ENCODE peak calls at places on chromosomes 11 and 22, in four cellular contexts. A, L, P and Q are unnamed samples.

GRCh38 chr11:102451693-102452460 is 688 bp downstream of the TMEM123 start:
- DNase-seq in L (peak; percentile 65), A (no peak), P (peak; percentile 59), Q (no peak)

GRCh38 chr11:67996622-67997459 is 7.1 kb downstream of the UNC93B1 start:
- DNase-seq in L (peak; percentile 37), A (no peak), P (peak; percentile 63), Q (no peak)

GRCh38 chr11:119056397-119056999 is 507 bp downstream of the HYOU1 start:
- DNase-seq in P (no peak), A (no peak), L (peak; percentile 31), Q (no peak)

GRCh38 chr22:33438273-33438672 is 380.1 kb upstream of the SYN3 start:
- DNase-seq in L (no peak), P (no peak), A (peak; percentile 36), Q (peak; percentile 74)

GRCh38 chr11:38448284-38448683 is 1850.2 kb upstream of the RAG2 start:
- DNase-seq in P (no peak), L (no peak), A (no peak), Q (no peak)

GRCh38 chr11:62574363-62575057 is 819 bp upstream of the EEF1G start:
- DNase-seq in L (peak; percentile 61), P (no peak), A (no peak), Q (no peak)

GRCh38 chr22:49310354-49310753 is 517.3 kb downstream of the BRD1 start:
- DNase-seq in A (no peak), L (no peak), P (peak; percentile 4), Q (no peak)

GRCh38 chr11:64924910-64925284 is 408 bp downstream of the PPP2R5B start:
- DNase-seq in P (no peak), A (no peak), L (peak; percentile 26), Q (no peak)

GRCh38 chr11:13082588-13082987 is 73.5 kb downstream of the RASSF10 start:
- DNase-seq in A (no peak), P (no peak), L (no peak), Q (no peak)

GRCh38 chr11:8327761-8328192 is 64.1 kb upstream of the LMO1 start:
- DNase-seq in A (no peak), P (no peak), L (no peak), Q (no peak)

GRCh38 chr11:12865871-12866595 is 143.1 kb upstream of the RASSF10 start:
- DNase-seq in P (no peak), L (no peak), A (no peak), Q (no peak)

GRCh38 chr22:29625090-29625825 is 21.8 kb downstream of the NF2 start:
- DNase-seq in L (peak; percentile 84), A (no peak), P (peak; percentile 30), Q (peak; percentile 64)

GRCh38 chr11:11230802-11231562 is 122.1 kb downstream of the CSNK2A3 start:
- DNase-seq in L (peak; percentile 28), P (no peak), A (no peak), Q (no peak)

GRCh38 chr22:21587803-21588611 is 20.5 kb downstream of the UBE2L3 start:
- DNase-seq in L (no peak), A (peak; percentile 45), P (no peak), Q (no peak)

GRCh38 chr11:93814966-93815633 is 31.0 kb downstream of the MED17 start:
- DNase-seq in P (no peak), L (no peak), A (no peak), Q (no peak)

GRCh38 chr11:122692444-122692843 is 36.9 kb downstream of the UBASH3B start:
- DNase-seq in A (no peak), L (no peak), P (no peak), Q (no peak)

GRCh38 chr22:40183029-40183581 is 5.4 kb downstream of the TNRC6B start:
- DNase-seq in P (no peak), A (no peak), L (peak; percentile 75), Q (peak; percentile 69)

GRCh38 chr11:65437436-65438227 is 15.0 kb downstream of the NEAT1 start:
- DNase-seq in A (no peak), L (peak; percentile 49), P (no peak), Q (no peak)

GRCh38 chr11:75425422-75425821 is 7.6 kb downstream of the KLHL35 start:
- DNase-seq in L (peak; percentile 32), A (no peak), P (peak; percentile 11), Q (no peak)

GRCh38 chr11:77322926-77323590 is 21.6 kb upstream of the GDPD4 start:
- DNase-seq in P (no peak), L (no peak), A (no peak), Q (no peak)

GRCh38 chr11:128054323-128054910 is 532.9 kb downstream of the ETS1 start:
- DNase-seq in P (no peak), A (no peak), L (no peak), Q (no peak)

GRCh38 chr22:49749885-49750510 is 77.7 kb downstream of the BRD1 start:
- DNase-seq in A (no peak), P (no peak), L (no peak), Q (no peak)

GRCh38 chr22:49687786-49688515 is 139.7 kb downstream of the BRD1 start:
- DNase-seq in A (no peak), P (no peak), L (no peak), Q (no peak)

GRCh38 chr11:14764899-14765527 is 121.4 kb downstream of the PDE3B start:
- DNase-seq in L (no peak), P (no peak), A (no peak), Q (no peak)

GRCh38 chr22:29011868-29012428 is 49.7 kb downstream of the C22orf31 start:
- DNase-seq in P (no peak), A (no peak), L (no peak), Q (no peak)